ENCODE peak calls at places on chromosome 10, in four cellular contexts. D, L, Z and G are unnamed samples.

GRCh38 chr10:62528441-62528840 is 154.3 kb downstream of the ZNF365 start:
- DNase-seq in L (no peak), Z (no peak), D (peak; percentile 62), G (no peak)

GRCh38 chr10:124298891-124299290 is 119.8 kb downstream of the OAT start:
- DNase-seq in L (no peak), Z (no peak), D (no peak), G (peak; percentile 21)

GRCh38 chr10:110496553-110497437 is 912 bp upstream of the DUSP5 start:
- DNase-seq in L (no peak), Z (no peak), D (no peak), G (no peak)

GRCh38 chr10:77513220-77513619 is 124.4 kb downstream of the KCNMA1 start:
- DNase-seq in Z (no peak), D (no peak), L (no peak), G (no peak)

GRCh38 chr10:43808136-43808535 is 159.5 kb upstream of the ZNF32 start:
- DNase-seq in L (no peak), D (no peak), Z (no peak), G (no peak)

GRCh38 chr10:124025638-124026336 is 67.6 kb downstream of the CHST15 start:
- DNase-seq in L (peak; percentile 43), Z (no peak), D (no peak), G (peak; percentile 59)

GRCh38 chr10:56269181-56269580 is 91.9 kb downstream of the ZWINT start:
- DNase-seq in L (no peak), Z (no peak), D (no peak), G (no peak)

GRCh38 chr10:78895469-78895868 is 173.3 kb upstream of the ZMIZ1 start:
- DNase-seq in Z (no peak), L (no peak), D (no peak), G (no peak)

GRCh38 chr10:128102480-128103228 is 23.6 kb downstream of the MKI67 start:
- DNase-seq in D (no peak), Z (no peak), L (no peak), G (no peak)

GRCh38 chr10:30462513-30462912 is 28.5 kb downstream of the MAP3K8 start:
- DNase-seq in D (no peak), Z (no peak), L (no peak), G (no peak)

GRCh38 chr10:34868589-34868988 is 53.5 kb upstream of the PARD3 start:
- DNase-seq in D (no peak), L (no peak), Z (no peak), G (no peak)

GRCh38 chr10:74174533-74174932 is 23.5 kb downstream of the ADK start:
- DNase-seq in Z (no peak), D (no peak), L (peak; percentile 50), G (no peak)
- H3K27ac ChIP-seq in Z (peak overlapping the region; percentile 34), D (no peak overlapping the region), L (peak overlapping the region; percentile 98), G (no peak overlapping the region)

DNA sequence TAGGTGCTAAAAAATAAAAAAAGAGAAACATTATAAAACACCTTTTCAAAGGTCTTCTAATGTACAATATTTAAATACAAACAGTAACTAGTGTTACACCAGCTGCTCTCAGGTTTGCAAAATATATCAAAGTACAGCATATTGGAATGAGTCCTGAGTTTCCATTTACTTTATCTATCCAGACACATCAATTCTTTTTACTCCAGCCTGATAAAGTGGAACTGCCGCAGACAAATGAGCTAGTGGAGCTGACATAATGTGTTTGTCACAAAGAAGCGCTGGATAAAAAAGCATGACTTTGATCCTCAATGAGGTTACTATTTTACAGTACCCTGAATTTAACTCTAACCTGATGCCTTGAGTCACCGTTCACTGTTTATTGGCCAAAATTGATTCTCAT is 1243.1 kb downstream of the GATA3 start:
- DNase-seq in L (no peak), Z (no peak), D (no peak), G (no peak)
- H3K4me3 ChIP-seq in L (no peak overlapping the region), Z (no peak overlapping the region), D (no peak overlapping the region), G (no peak overlapping the region)

DNA sequence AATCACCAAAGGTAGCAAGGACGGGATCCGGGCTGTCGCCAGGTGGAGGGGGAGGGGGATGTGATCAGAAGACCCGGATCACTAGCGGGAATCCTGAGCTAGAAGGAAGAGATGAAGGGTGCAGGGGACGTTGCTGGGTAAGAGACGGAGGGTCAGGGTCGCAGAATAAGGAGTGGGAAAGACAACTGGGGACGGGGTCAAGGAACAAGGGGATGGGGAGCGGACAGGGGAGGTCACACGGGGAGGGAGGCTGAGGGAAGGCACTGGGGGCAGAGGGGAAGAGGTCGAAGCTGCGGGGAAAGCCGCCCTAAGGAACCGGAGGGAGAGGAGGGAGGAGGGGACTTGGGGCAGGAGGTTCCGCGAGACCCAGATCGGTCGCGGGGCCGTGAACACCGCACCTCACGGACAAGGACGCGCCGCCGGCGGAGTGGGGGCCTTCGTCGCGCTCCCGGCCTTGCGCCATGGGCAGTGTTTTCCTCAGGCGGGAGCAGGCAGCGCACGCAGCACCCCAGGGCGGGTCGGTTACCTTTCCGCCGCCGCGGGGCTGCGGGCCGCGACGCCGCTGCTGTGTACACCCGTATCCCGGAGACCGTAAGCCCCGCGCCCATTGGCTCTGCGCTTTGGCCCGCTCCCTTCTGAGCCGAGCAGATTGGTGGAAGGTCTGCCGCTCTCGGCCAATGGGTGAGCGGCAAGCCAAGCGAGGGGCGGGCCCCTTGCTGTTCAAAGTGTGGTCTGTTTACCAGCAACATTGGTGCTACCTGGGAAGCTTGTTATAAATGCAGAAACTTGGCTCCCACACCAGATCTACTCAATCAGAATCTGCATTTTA is at the start of gene CFAP43:
- DNase-seq in L (peak; percentile 97), D (peak; percentile 98), Z (peak; percentile 98), G (peak; percentile 100)
- H3K27ac ChIP-seq in L (peak within 1 kb of the TSS; percentile 36), D (peak within 1 kb of the TSS; percentile 41), Z (no peak within 1 kb of the TSS), G (no peak within 1 kb of the TSS)

DNA sequence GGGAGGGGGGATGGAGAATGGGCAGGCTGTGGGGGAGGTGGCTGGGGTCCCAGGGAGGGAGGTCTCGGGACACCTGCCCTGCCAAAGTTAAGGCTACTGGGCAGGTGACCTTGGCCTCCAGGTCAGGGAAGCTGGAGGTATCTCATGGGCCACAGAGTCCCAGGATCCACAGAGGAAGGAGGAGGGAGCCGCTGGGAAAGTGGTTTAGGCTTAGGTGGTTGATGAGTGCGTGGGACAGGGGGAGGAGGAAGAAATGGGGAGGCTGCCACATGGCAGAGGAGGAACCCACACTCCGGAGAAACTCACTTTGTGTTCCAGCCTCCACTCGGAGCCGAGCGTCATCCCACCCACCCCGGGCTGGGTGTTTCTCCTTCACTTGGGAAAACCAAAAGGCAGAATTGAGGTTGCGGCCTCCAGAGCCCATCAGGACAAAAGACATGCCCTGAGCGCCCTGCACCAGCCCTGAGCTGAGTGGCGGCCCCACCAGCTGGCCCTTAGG is 46.1 kb downstream of the ASB13 start:
- DNase-seq in Z (peak; percentile 43), D (no peak), L (no peak), G (peak; percentile 71)
- H3K4me3 ChIP-seq in Z (no peak overlapping the region), D (no peak overlapping the region), L (no peak overlapping the region), G (no peak overlapping the region)

GRCh38 chr10:116607336-116607735 is 13.4 kb upstream of the PNLIPRP2 start:
- DNase-seq in L (no peak), Z (no peak), D (no peak), G (no peak)
- H3K27ac ChIP-seq in L (no peak overlapping the region), Z (no peak overlapping the region), D (no peak overlapping the region), G (no peak overlapping the region)

GRCh38 chr10:93067443-93068365 is 6.0 kb upstream of the CYP26A1 start:
- DNase-seq in L (no peak), Z (no peak), D (no peak), G (no peak)
- H3K4me3 ChIP-seq in L (no peak overlapping the region), Z (no peak overlapping the region), D (no peak overlapping the region), G (no peak overlapping the region)

DNA sequence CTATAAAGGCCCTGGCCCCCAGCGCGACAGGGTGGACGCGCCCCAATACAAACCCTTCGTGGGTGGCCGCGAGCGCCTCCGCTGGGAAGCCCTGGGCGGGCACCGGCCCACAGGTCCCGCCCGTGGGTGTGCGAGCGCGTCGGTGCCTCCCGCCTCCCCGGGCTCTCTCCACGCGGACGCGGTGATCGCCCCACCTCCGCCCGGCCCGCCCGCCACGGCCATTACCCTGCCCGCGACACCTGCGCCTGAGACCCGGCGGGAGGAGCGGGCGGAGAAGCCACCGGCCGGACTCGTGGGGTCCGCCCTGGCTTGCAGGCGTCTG is 81.2 kb downstream of the PAX2 start:
- DNase-seq in D (no peak), L (no peak), Z (no peak), G (no peak)
- H3K27ac ChIP-seq in D (no peak overlapping the region), L (no peak overlapping the region), Z (no peak overlapping the region), G (no peak overlapping the region)